ENCODE peak calls at places on chromosomes 6 and 20, in ten cellular contexts. One of them, this sample, is unnamed.

GRCh38 chr6:28589952-28590340 is 64.3 kb downstream of the GPX5 start:
- DNase-seq in NCI-H1092 treated with DMSO at 0.1 percent for 48 hours: no peak
- DNase-seq in ELF-1: no peak
- DNase-seq in substantia nigra: no peak
- DNase-seq in progenitor cell of endocrine pancreas: no peak
- DNase-seq in lower lobe of right lung: no peak
- DNase-seq in fibroblast of mammary gland: no peak
- DNase-seq in dorsolateral prefrontal cortex: peak
- DNase-seq in left lung: no peak
- DNase-seq in ACHN: no peak
- DNase-seq in this sample: no peak

GRCh38 chr6:111663692-111664564 is 58.2 kb upstream of the TRAF3IP2 start:
- DNase-seq in ACHN: no peak
- DNase-seq in lower lobe of right lung: peak
- DNase-seq in progenitor cell of endocrine pancreas: no peak
- DNase-seq in left lung: no peak
- DNase-seq in NCI-H1092 treated with DMSO at 0.1 percent for 48 hours: no peak
- DNase-seq in dorsolateral prefrontal cortex: peak
- DNase-seq in fibroblast of mammary gland: peak
- DNase-seq in ELF-1: peak
- DNase-seq in substantia nigra: no peak
- DNase-seq in this sample: no peak

GRCh38 chr20:44033873-44034272 is 119.2 kb downstream of the TOX2 start:
- DNase-seq in NCI-H1092 treated with DMSO at 0.1 percent for 48 hours: no peak
- DNase-seq in fibroblast of mammary gland: no peak
- DNase-seq in progenitor cell of endocrine pancreas: no peak
- DNase-seq in lower lobe of right lung: no peak
- DNase-seq in ACHN: no peak
- DNase-seq in substantia nigra: no peak
- DNase-seq in ELF-1: no peak
- DNase-seq in dorsolateral prefrontal cortex: no peak
- DNase-seq in left lung: no peak
- DNase-seq in this sample: no peak

GRCh38 chr6:145036236-145036635 is 699.1 kb downstream of the EPM2A start:
- DNase-seq in ACHN: no peak
- DNase-seq in lower lobe of right lung: no peak
- DNase-seq in fibroblast of mammary gland: no peak
- DNase-seq in substantia nigra: no peak
- DNase-seq in dorsolateral prefrontal cortex: no peak
- DNase-seq in left lung: no peak
- DNase-seq in progenitor cell of endocrine pancreas: no peak
- DNase-seq in NCI-H1092 treated with DMSO at 0.1 percent for 48 hours: no peak
- DNase-seq in ELF-1: no peak
- DNase-seq in this sample: no peak

GRCh38 chr20:44495802-44496481 is 20.3 kb downstream of the TTPAL start:
- DNase-seq in progenitor cell of endocrine pancreas: no peak
- DNase-seq in fibroblast of mammary gland: peak
- DNase-seq in substantia nigra: no peak
- DNase-seq in left lung: no peak
- DNase-seq in ACHN: peak
- DNase-seq in NCI-H1092 treated with DMSO at 0.1 percent for 48 hours: no peak
- DNase-seq in lower lobe of right lung: no peak
- DNase-seq in dorsolateral prefrontal cortex: no peak
- DNase-seq in ELF-1: no peak
- DNase-seq in this sample: peak

GRCh38 chr6:67694127-67694526 is 941.0 kb upstream of the ADGRB3 start:
- DNase-seq in ACHN: peak
- DNase-seq in dorsolateral prefrontal cortex: no peak
- DNase-seq in ELF-1: no peak
- DNase-seq in substantia nigra: no peak
- DNase-seq in fibroblast of mammary gland: no peak
- DNase-seq in left lung: no peak
- DNase-seq in lower lobe of right lung: no peak
- DNase-seq in progenitor cell of endocrine pancreas: no peak
- DNase-seq in NCI-H1092 treated with DMSO at 0.1 percent for 48 hours: no peak
- DNase-seq in this sample: no peak

GRCh38 chr20:49186535-49187329 is 1.4 kb downstream of the STAU1 start:
- DNase-seq in dorsolateral prefrontal cortex: no peak
- DNase-seq in ACHN: peak
- DNase-seq in NCI-H1092 treated with DMSO at 0.1 percent for 48 hours: no peak
- DNase-seq in left lung: no peak
- DNase-seq in fibroblast of mammary gland: peak
- DNase-seq in lower lobe of right lung: peak
- DNase-seq in substantia nigra: no peak
- DNase-seq in ELF-1: peak
- DNase-seq in progenitor cell of endocrine pancreas: no peak
- DNase-seq in this sample: peak

GRCh38 chr6:79384845-79385244 is 150.4 kb upstream of the HMGN3 start:
- DNase-seq in progenitor cell of endocrine pancreas: no peak
- DNase-seq in left lung: no peak
- DNase-seq in ELF-1: no peak
- DNase-seq in ACHN: no peak
- DNase-seq in NCI-H1092 treated with DMSO at 0.1 percent for 48 hours: peak
- DNase-seq in substantia nigra: no peak
- DNase-seq in lower lobe of right lung: peak
- DNase-seq in fibroblast of mammary gland: peak
- DNase-seq in dorsolateral prefrontal cortex: no peak
- DNase-seq in this sample: no peak

GRCh38 chr6:158905277-158905676 is 86.1 kb upstream of the EZR start:
- DNase-seq in lower lobe of right lung: no peak
- DNase-seq in left lung: no peak
- DNase-seq in NCI-H1092 treated with DMSO at 0.1 percent for 48 hours: no peak
- DNase-seq in progenitor cell of endocrine pancreas: no peak
- DNase-seq in substantia nigra: no peak
- DNase-seq in dorsolateral prefrontal cortex: no peak
- DNase-seq in ACHN: peak
- DNase-seq in ELF-1: no peak
- DNase-seq in fibroblast of mammary gland: no peak
- DNase-seq in this sample: no peak

GRCh38 chr6:45423111-45423900 is 45.6 kb upstream of the SUPT3H start:
- DNase-seq in dorsolateral prefrontal cortex: no peak
- DNase-seq in ELF-1: peak
- DNase-seq in progenitor cell of endocrine pancreas: peak
- DNase-seq in fibroblast of mammary gland: peak
- DNase-seq in substantia nigra: no peak
- DNase-seq in lower lobe of right lung: peak
- DNase-seq in NCI-H1092 treated with DMSO at 0.1 percent for 48 hours: no peak
- DNase-seq in ACHN: peak
- DNase-seq in left lung: peak
- DNase-seq in this sample: no peak

GRCh38 chr6:117676577-117677218 is 1.4 kb downstream of the NUS1 start:
- DNase-seq in ELF-1: peak
- DNase-seq in progenitor cell of endocrine pancreas: no peak
- DNase-seq in dorsolateral prefrontal cortex: no peak
- DNase-seq in NCI-H1092 treated with DMSO at 0.1 percent for 48 hours: no peak
- DNase-seq in lower lobe of right lung: no peak
- DNase-seq in left lung: no peak
- DNase-seq in fibroblast of mammary gland: peak
- DNase-seq in ACHN: no peak
- DNase-seq in substantia nigra: no peak
- DNase-seq in this sample: no peak

GRCh38 chr6:53718597-53719460 is 53.3 kb upstream of the KLHL31 start:
- DNase-seq in left lung: no peak
- DNase-seq in substantia nigra: no peak
- DNase-seq in lower lobe of right lung: no peak
- DNase-seq in fibroblast of mammary gland: peak
- DNase-seq in NCI-H1092 treated with DMSO at 0.1 percent for 48 hours: peak
- DNase-seq in progenitor cell of endocrine pancreas: no peak
- DNase-seq in dorsolateral prefrontal cortex: peak
- DNase-seq in ELF-1: peak
- DNase-seq in ACHN: peak
- DNase-seq in this sample: peak

GRCh38 chr20:10338781-10339180 is 95.2 kb downstream of the MKKS start:
- DNase-seq in NCI-H1092 treated with DMSO at 0.1 percent for 48 hours: no peak
- DNase-seq in left lung: no peak
- DNase-seq in ELF-1: no peak
- DNase-seq in dorsolateral prefrontal cortex: no peak
- DNase-seq in fibroblast of mammary gland: peak
- DNase-seq in substantia nigra: no peak
- DNase-seq in ACHN: no peak
- DNase-seq in progenitor cell of endocrine pancreas: no peak
- DNase-seq in lower lobe of right lung: no peak
- DNase-seq in this sample: no peak

GRCh38 chr6:2877057-2877882 is 25.8 kb downstream of the SERPINB9 start:
- DNase-seq in dorsolateral prefrontal cortex: no peak
- DNase-seq in ELF-1: peak
- DNase-seq in left lung: no peak
- DNase-seq in fibroblast of mammary gland: peak
- DNase-seq in NCI-H1092 treated with DMSO at 0.1 percent for 48 hours: no peak
- DNase-seq in ACHN: peak
- DNase-seq in lower lobe of right lung: no peak
- DNase-seq in substantia nigra: no peak
- DNase-seq in progenitor cell of endocrine pancreas: no peak
- DNase-seq in this sample: peak

GRCh38 chr20:53829086-53829703 is 235.6 kb upstream of the ZNF217 start:
- DNase-seq in progenitor cell of endocrine pancreas: no peak
- DNase-seq in NCI-H1092 treated with DMSO at 0.1 percent for 48 hours: no peak
- DNase-seq in dorsolateral prefrontal cortex: no peak
- DNase-seq in fibroblast of mammary gland: peak
- DNase-seq in left lung: no peak
- DNase-seq in ACHN: peak
- DNase-seq in ELF-1: peak
- DNase-seq in lower lobe of right lung: no peak
- DNase-seq in substantia nigra: no peak
- DNase-seq in this sample: peak

GRCh38 chr20:58717278-58718091 is 24.9 kb downstream of the NPEPL1 start:
- DNase-seq in ACHN: no peak
- DNase-seq in NCI-H1092 treated with DMSO at 0.1 percent for 48 hours: no peak
- DNase-seq in fibroblast of mammary gland: no peak
- DNase-seq in dorsolateral prefrontal cortex: no peak
- DNase-seq in lower lobe of right lung: no peak
- DNase-seq in progenitor cell of endocrine pancreas: no peak
- DNase-seq in substantia nigra: no peak
- DNase-seq in left lung: peak
- DNase-seq in ELF-1: no peak
- DNase-seq in this sample: no peak

GRCh38 chr20:32510120-32510600 is 75.0 kb downstream of the NOL4L start:
- DNase-seq in ACHN: no peak
- DNase-seq in left lung: peak
- DNase-seq in progenitor cell of endocrine pancreas: peak
- DNase-seq in dorsolateral prefrontal cortex: peak
- DNase-seq in NCI-H1092 treated with DMSO at 0.1 percent for 48 hours: no peak
- DNase-seq in substantia nigra: no peak
- DNase-seq in fibroblast of mammary gland: no peak
- DNase-seq in ELF-1: no peak
- DNase-seq in lower lobe of right lung: no peak
- DNase-seq in this sample: no peak

GRCh38 chr6:84791233-84791632 is 26.8 kb upstream of the TBX18 start:
- DNase-seq in NCI-H1092 treated with DMSO at 0.1 percent for 48 hours: no peak
- DNase-seq in ACHN: no peak
- DNase-seq in left lung: no peak
- DNase-seq in dorsolateral prefrontal cortex: no peak
- DNase-seq in progenitor cell of endocrine pancreas: no peak
- DNase-seq in ELF-1: no peak
- DNase-seq in fibroblast of mammary gland: peak
- DNase-seq in lower lobe of right lung: no peak
- DNase-seq in substantia nigra: no peak
- DNase-seq in this sample: no peak

GRCh38 chr6:102732908-102733307 is 1339.4 kb downstream of the GRIK2 start:
- DNase-seq in ELF-1: no peak
- DNase-seq in dorsolateral prefrontal cortex: no peak
- DNase-seq in left lung: no peak
- DNase-seq in fibroblast of mammary gland: peak
- DNase-seq in lower lobe of right lung: no peak
- DNase-seq in substantia nigra: no peak
- DNase-seq in ACHN: no peak
- DNase-seq in progenitor cell of endocrine pancreas: no peak
- DNase-seq in NCI-H1092 treated with DMSO at 0.1 percent for 48 hours: no peak
- DNase-seq in this sample: no peak

GRCh38 chr6:169978615-169979161 is 227.3 kb downstream of the ERMARD start:
- DNase-seq in dorsolateral prefrontal cortex: no peak
- DNase-seq in lower lobe of right lung: peak
- DNase-seq in ELF-1: no peak
- DNase-seq in NCI-H1092 treated with DMSO at 0.1 percent for 48 hours: no peak
- DNase-seq in progenitor cell of endocrine pancreas: no peak
- DNase-seq in ACHN: no peak
- DNase-seq in substantia nigra: no peak
- DNase-seq in left lung: peak
- DNase-seq in fibroblast of mammary gland: peak
- DNase-seq in this sample: no peak

GRCh38 chr6:9851541-9852380 is 563.1 kb downstream of the TFAP2A start:
- DNase-seq in dorsolateral prefrontal cortex: no peak
- DNase-seq in lower lobe of right lung: no peak
- DNase-seq in ACHN: peak
- DNase-seq in NCI-H1092 treated with DMSO at 0.1 percent for 48 hours: no peak
- DNase-seq in substantia nigra: no peak
- DNase-seq in progenitor cell of endocrine pancreas: no peak
- DNase-seq in fibroblast of mammary gland: no peak
- DNase-seq in ELF-1: peak
- DNase-seq in left lung: no peak
- DNase-seq in this sample: peak

GRCh38 chr6:167930300-167930699 is 67.2 kb upstream of the KIF25 start:
- DNase-seq in substantia nigra: no peak
- DNase-seq in dorsolateral prefrontal cortex: no peak
- DNase-seq in fibroblast of mammary gland: peak
- DNase-seq in ELF-1: no peak
- DNase-seq in lower lobe of right lung: no peak
- DNase-seq in ACHN: peak
- DNase-seq in NCI-H1092 treated with DMSO at 0.1 percent for 48 hours: no peak
- DNase-seq in left lung: no peak
- DNase-seq in progenitor cell of endocrine pancreas: no peak
- DNase-seq in this sample: no peak

GRCh38 chr6:684831-685636 is 7.9 kb downstream of the EXOC2 start:
- DNase-seq in lower lobe of right lung: no peak
- DNase-seq in fibroblast of mammary gland: peak
- DNase-seq in substantia nigra: no peak
- DNase-seq in ACHN: peak
- DNase-seq in ELF-1: no peak
- DNase-seq in progenitor cell of endocrine pancreas: no peak
- DNase-seq in left lung: no peak
- DNase-seq in dorsolateral prefrontal cortex: no peak
- DNase-seq in NCI-H1092 treated with DMSO at 0.1 percent for 48 hours: no peak
- DNase-seq in this sample: no peak

GRCh38 chr6:132298344-132298949 is 102.8 kb downstream of the MOXD1 start:
- DNase-seq in dorsolateral prefrontal cortex: no peak
- DNase-seq in fibroblast of mammary gland: peak
- DNase-seq in NCI-H1092 treated with DMSO at 0.1 percent for 48 hours: no peak
- DNase-seq in ACHN: peak
- DNase-seq in lower lobe of right lung: no peak
- DNase-seq in left lung: no peak
- DNase-seq in ELF-1: peak
- DNase-seq in progenitor cell of endocrine pancreas: no peak
- DNase-seq in substantia nigra: no peak
- DNase-seq in this sample: peak

GRCh38 chr6:147586044-147586443 is 77.6 kb downstream of the SAMD5 start:
- DNase-seq in left lung: no peak
- DNase-seq in dorsolateral prefrontal cortex: no peak
- DNase-seq in substantia nigra: no peak
- DNase-seq in NCI-H1092 treated with DMSO at 0.1 percent for 48 hours: peak
- DNase-seq in ELF-1: no peak
- DNase-seq in progenitor cell of endocrine pancreas: no peak
- DNase-seq in ACHN: no peak
- DNase-seq in lower lobe of right lung: no peak
- DNase-seq in fibroblast of mammary gland: peak
- DNase-seq in this sample: no peak

GRCh38 chr20:34709836-34710567 is 5.9 kb downstream of the TP53INP2 start:
- DNase-seq in dorsolateral prefrontal cortex: peak
- DNase-seq in lower lobe of right lung: peak
- DNase-seq in ACHN: peak
- DNase-seq in ELF-1: peak
- DNase-seq in progenitor cell of endocrine pancreas: peak
- DNase-seq in substantia nigra: peak
- DNase-seq in NCI-H1092 treated with DMSO at 0.1 percent for 48 hours: peak
- DNase-seq in fibroblast of mammary gland: peak
- DNase-seq in left lung: peak
- DNase-seq in this sample: no peak

GRCh38 chr6:20455175-20456075 is 53.7 kb downstream of the E2F3 start:
- DNase-seq in NCI-H1092 treated with DMSO at 0.1 percent for 48 hours: no peak
- DNase-seq in progenitor cell of endocrine pancreas: no peak
- DNase-seq in ACHN: no peak
- DNase-seq in substantia nigra: no peak
- DNase-seq in fibroblast of mammary gland: peak
- DNase-seq in dorsolateral prefrontal cortex: no peak
- DNase-seq in lower lobe of right lung: no peak
- DNase-seq in left lung: no peak
- DNase-seq in ELF-1: no peak
- DNase-seq in this sample: no peak

GRCh38 chr6:35449287-35449881 is 2.8 kb upstream of the FANCE start:
- DNase-seq in dorsolateral prefrontal cortex: peak
- DNase-seq in substantia nigra: no peak
- DNase-seq in progenitor cell of endocrine pancreas: no peak
- DNase-seq in lower lobe of right lung: no peak
- DNase-seq in NCI-H1092 treated with DMSO at 0.1 percent for 48 hours: peak
- DNase-seq in fibroblast of mammary gland: peak
- DNase-seq in ACHN: peak
- DNase-seq in left lung: no peak
- DNase-seq in ELF-1: peak
- DNase-seq in this sample: peak

This sample was measured in A549.